ENCODE peak calls at places on chromosomes 2 and 18, in six cellular contexts. One of them, this sample, is unnamed.

GRCh38 chr2:37376421-37377186 is 32.2 kb downstream of the QPCT start:
- DNase-seq in HFF-Myc: peak
- DNase-seq in bronchial epithelial cell: peak
- DNase-seq in fibroblast of lung: peak
- DNase-seq in Daoy: peak
- DNase-seq in posterior vena cava: no peak
- DNase-seq in this sample: no peak

GRCh38 chr2:183927367-183928355 is 670.7 kb upstream of the ZNF804A start:
- DNase-seq in HFF-Myc: no peak
- DNase-seq in bronchial epithelial cell: no peak
- DNase-seq in fibroblast of lung: peak
- DNase-seq in Daoy: no peak
- DNase-seq in posterior vena cava: no peak
- DNase-seq in this sample: no peak

GRCh38 chr2:157508676-157509075 is 64.8 kb upstream of the CYTIP start:
- DNase-seq in HFF-Myc: no peak
- DNase-seq in bronchial epithelial cell: peak
- DNase-seq in fibroblast of lung: no peak
- DNase-seq in Daoy: no peak
- DNase-seq in posterior vena cava: no peak
- DNase-seq in this sample: no peak

GRCh38 chr2:30664761-30665358 is 142.4 kb downstream of the CAPN13 start:
- DNase-seq in HFF-Myc: peak
- DNase-seq in bronchial epithelial cell: peak
- DNase-seq in fibroblast of lung: peak
- DNase-seq in Daoy: peak
- DNase-seq in posterior vena cava: no peak
- DNase-seq in this sample: no peak

GRCh38 chr2:7377861-7378569 is 460.8 kb downstream of the RNF144A start:
- DNase-seq in HFF-Myc: no peak
- DNase-seq in bronchial epithelial cell: peak
- DNase-seq in fibroblast of lung: no peak
- DNase-seq in Daoy: no peak
- DNase-seq in posterior vena cava: no peak
- DNase-seq in this sample: no peak

GRCh38 chr2:96890726-96891385 is 21.0 kb upstream of the SEMA4C start:
- DNase-seq in HFF-Myc: no peak
- DNase-seq in bronchial epithelial cell: no peak
- DNase-seq in fibroblast of lung: no peak
- DNase-seq in Daoy: no peak
- DNase-seq in posterior vena cava: no peak
- DNase-seq in this sample: no peak

GRCh38 chr2:188414869-188415753 is 123.4 kb downstream of the GULP1 start:
- DNase-seq in HFF-Myc: no peak
- DNase-seq in bronchial epithelial cell: no peak
- DNase-seq in fibroblast of lung: peak
- DNase-seq in Daoy: no peak
- DNase-seq in posterior vena cava: no peak
- DNase-seq in this sample: no peak

GRCh38 chr2:98134601-98135000 is 47.6 kb downstream of the VWA3B start:
- DNase-seq in HFF-Myc: no peak
- DNase-seq in bronchial epithelial cell: no peak
- DNase-seq in fibroblast of lung: no peak
- DNase-seq in Daoy: peak
- DNase-seq in posterior vena cava: no peak
- DNase-seq in this sample: no peak

GRCh38 chr2:239013670-239013960 is 165.7 kb downstream of the TWIST2 start:
- DNase-seq in HFF-Myc: no peak
- DNase-seq in bronchial epithelial cell: no peak
- DNase-seq in fibroblast of lung: no peak
- DNase-seq in Daoy: no peak
- DNase-seq in posterior vena cava: no peak
- DNase-seq in this sample: no peak

GRCh38 chr18:24922491-24922890 is 429.5 kb downstream of the ZNF521 start:
- DNase-seq in HFF-Myc: no peak
- DNase-seq in bronchial epithelial cell: no peak
- DNase-seq in fibroblast of lung: no peak
- DNase-seq in Daoy: no peak
- DNase-seq in posterior vena cava: no peak
- DNase-seq in this sample: no peak

GRCh38 chr18:50866765-50867164 is 12.2 kb upstream of the ME2 start:
- DNase-seq in HFF-Myc: no peak
- DNase-seq in bronchial epithelial cell: peak
- DNase-seq in fibroblast of lung: peak
- DNase-seq in Daoy: no peak
- DNase-seq in posterior vena cava: no peak
- DNase-seq in this sample: no peak

GRCh38 chr2:72915076-72915906 is 2.0 kb upstream of the EMX1 start:
- DNase-seq in HFF-Myc: no peak
- DNase-seq in bronchial epithelial cell: no peak
- DNase-seq in fibroblast of lung: no peak
- DNase-seq in Daoy: no peak
- DNase-seq in posterior vena cava: no peak
- DNase-seq in this sample: no peak

GRCh38 chr2:53787911-53788289 is 1.1 kb downstream of the ERLEC1 start:
- DNase-seq in HFF-Myc: no peak
- DNase-seq in bronchial epithelial cell: peak
- DNase-seq in fibroblast of lung: no peak
- DNase-seq in Daoy: no peak
- DNase-seq in posterior vena cava: no peak
- DNase-seq in this sample: no peak